ENCODE peak calls at places on chromosomes 1 and 21, in ten cellular contexts. P, C, N, W, Z, O, X, S, B and V are unnamed samples.

GRCh38 chr1:25030674-25031589 is 100.9 kb upstream of the RUNX3 start:
- DNase-seq in Z (no peak), S (peak; percentile 86), N (no peak), B (no peak), O (no peak), P (no peak), C (peak; percentile 66), X (no peak), W (peak; percentile 84), V (no peak)

GRCh38 chr1:231663211-231663792 is 36.7 kb downstream of the DISC1 start:
- DNase-seq in W (peak; percentile 91), X (no peak), O (no peak), C (no peak), Z (no peak), P (no peak), S (no peak), B (no peak), N (peak; percentile 34), V (no peak)

GRCh38 chr1:83509229-83509870 is 489.6 kb downstream of the TTLL7 start:
- DNase-seq in X (no peak), W (no peak), B (no peak), S (no peak), O (no peak), N (no peak), Z (no peak), P (no peak), C (no peak), V (no peak)

GRCh38 chr1:220129479-220130210 is 35.7 kb downstream of the IARS2 start:
- DNase-seq in Z (no peak), O (no peak), W (no peak), N (no peak), X (no peak), S (no peak), P (no peak), B (no peak), C (no peak), V (no peak)

GRCh38 chr1:216686860-216687545 is 36.2 kb downstream of the ESRRG start:
- DNase-seq in O (no peak), X (no peak), C (no peak), P (no peak), S (no peak), Z (no peak), W (no peak), N (no peak), B (no peak), V (no peak)

GRCh38 chr1:232596666-232597303 is 33.1 kb downstream of the SIPA1L2 start:
- DNase-seq in B (no peak), X (no peak), C (no peak), S (no peak), P (no peak), N (no peak), O (no peak), W (no peak), Z (no peak), V (no peak)

GRCh38 chr1:154349121-154349520 is 23.8 kb downstream of the ATP8B2 start:
- DNase-seq in X (no peak), B (no peak), W (no peak), S (no peak), N (no peak), Z (no peak), P (no peak), C (no peak), O (no peak), V (no peak)

GRCh38 chr21:44405948-44406872 is 49.1 kb upstream of the LRRC3 start:
- DNase-seq in X (no peak), N (no peak), W (no peak), O (peak; percentile 22), C (no peak), P (no peak), Z (no peak), B (no peak), S (no peak), V (peak; percentile 14)

GRCh38 chr21:34743831-34744230 is 75.0 kb downstream of the CLIC6 start:
- DNase-seq in B (peak; percentile 49), N (peak; percentile 52), C (no peak), X (peak; percentile 76), S (no peak), O (peak; percentile 43), P (no peak), W (no peak), Z (no peak), V (no peak)

GRCh38 chr1:47992720-47993119 is 4.5 kb downstream of the TRABD2B start:
- DNase-seq in P (no peak), S (no peak), B (no peak), C (no peak), Z (no peak), O (no peak), X (peak; percentile 63), N (no peak), W (no peak), V (no peak)

GRCh38 chr1:97433094-97433493 is 487.7 kb downstream of the DPYD start:
- DNase-seq in B (no peak), O (no peak), S (no peak), Z (no peak), X (no peak), P (no peak), N (no peak), C (no peak), W (no peak), V (no peak)

GRCh38 chr1:17195731-17196130 is 9.2 kb upstream of the PADI1 start:
- DNase-seq in B (no peak), X (no peak), N (no peak), P (no peak), O (no peak), C (no peak), Z (no peak), W (no peak), S (no peak), V (no peak)

GRCh38 chr1:51916587-51917405 is 38.3 kb upstream of the NRDC start:
- DNase-seq in W (no peak), O (no peak), S (no peak), N (peak; percentile 53), C (no peak), Z (no peak), B (no peak), X (no peak), P (no peak), V (peak; percentile 43)

GRCh38 chr1:10529096-10529495 is 54.3 kb downstream of the PEX14 start:
- DNase-seq in P (no peak), X (no peak), B (no peak), W (no peak), C (no peak), O (no peak), S (no peak), Z (no peak), N (no peak), V (no peak)

GRCh38 chr21:25691931-25692330 is 42.8 kb downstream of the ATP5PF start:
- DNase-seq in W (no peak), Z (no peak), S (no peak), O (no peak), X (no peak), C (no peak), P (no peak), B (no peak), N (no peak), V (no peak)

GRCh38 chr1:65255088-65256050 is 54.0 kb upstream of the DNAJC6 start:
- DNase-seq in O (no peak), X (no peak), P (no peak), Z (no peak), W (peak; percentile 1), S (no peak), B (no peak), C (no peak), N (no peak), V (no peak)

DNA sequence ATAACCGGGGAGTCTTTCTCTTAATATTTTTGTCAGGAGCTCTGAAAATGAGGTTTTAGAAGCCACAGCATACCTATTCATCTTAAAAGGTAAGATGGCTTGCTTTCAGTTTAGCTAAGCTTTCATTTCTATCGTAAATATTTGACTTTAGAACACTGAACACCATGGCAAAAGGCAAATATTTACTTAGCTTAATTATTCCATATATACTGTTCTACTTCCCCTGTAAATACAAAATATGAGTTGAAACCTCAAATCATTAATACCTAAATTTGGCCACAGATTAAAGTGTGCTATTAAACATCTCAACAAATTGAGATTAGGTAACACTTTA is 136.2 kb downstream of the RERE start:
- DNase-seq in B (no peak), N (no peak), Z (no peak), W (no peak), S (no peak), X (no peak), C (no peak), O (no peak), P (no peak), V (no peak)
- H3K4me3 ChIP-seq in B (peak overlapping the region; percentile 13), N (no peak overlapping the region), Z (no peak overlapping the region), W (no peak overlapping the region), S (peak overlapping the region; percentile 28), X (no peak overlapping the region), C (no peak overlapping the region), O (peak overlapping the region; percentile 1), P (no peak overlapping the region), V (no peak overlapping the region)

DNA sequence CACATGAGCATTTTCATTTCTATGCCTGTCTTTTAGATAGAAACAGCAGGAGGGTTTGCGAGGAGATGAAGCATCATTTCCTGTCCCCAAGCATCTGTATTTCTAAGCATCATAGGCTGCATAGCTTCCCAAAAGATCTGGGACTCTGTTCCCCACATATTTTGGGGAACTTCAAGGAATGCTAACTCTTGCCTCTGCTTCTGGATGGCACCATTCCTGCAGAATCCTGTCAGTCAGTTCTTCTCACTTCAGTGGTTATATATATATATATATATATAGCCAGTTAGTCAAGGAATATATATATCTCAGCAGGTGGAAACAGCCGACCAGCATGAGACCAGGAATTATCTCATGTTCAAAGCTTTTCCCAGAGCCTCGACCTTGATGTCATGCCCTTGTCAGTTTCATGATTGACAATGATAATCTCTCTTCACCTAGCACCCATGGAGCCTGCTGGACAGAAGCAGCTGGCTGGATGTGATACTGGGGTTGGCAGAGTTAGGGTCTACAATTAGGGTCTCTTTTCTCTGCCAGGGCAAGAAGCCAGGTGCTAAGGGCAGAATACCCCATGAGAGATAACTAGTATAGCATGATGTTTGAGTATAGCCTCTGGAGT is 2.4 kb downstream of the PFKFB2 start:
- DNase-seq in C (no peak), N (no peak), P (no peak), S (no peak), B (no peak), W (no peak), Z (no peak), X (no peak), O (no peak), V (no peak)
- H3K4me3 ChIP-seq in C (no peak overlapping the region), N (no peak overlapping the region), P (no peak overlapping the region), S (no peak overlapping the region), B (no peak overlapping the region), W (no peak overlapping the region), Z (no peak overlapping the region), X (no peak overlapping the region), O (peak overlapping the region; percentile 60), V (no peak overlapping the region)

GRCh38 chr1:180353930-180354329 is 123.9 kb downstream of the LHX4 start:
- DNase-seq in Z (no peak), W (no peak), O (no peak), B (no peak), S (no peak), C (no peak), X (no peak), N (no peak), P (no peak), V (peak; percentile 2)
- H3K4me3 ChIP-seq in Z (no peak overlapping the region), W (no peak overlapping the region), O (no peak overlapping the region), B (no peak overlapping the region), S (no peak overlapping the region), C (no peak overlapping the region), X (no peak overlapping the region), N (no peak overlapping the region), P (no peak overlapping the region), V (no peak overlapping the region)

DNA sequence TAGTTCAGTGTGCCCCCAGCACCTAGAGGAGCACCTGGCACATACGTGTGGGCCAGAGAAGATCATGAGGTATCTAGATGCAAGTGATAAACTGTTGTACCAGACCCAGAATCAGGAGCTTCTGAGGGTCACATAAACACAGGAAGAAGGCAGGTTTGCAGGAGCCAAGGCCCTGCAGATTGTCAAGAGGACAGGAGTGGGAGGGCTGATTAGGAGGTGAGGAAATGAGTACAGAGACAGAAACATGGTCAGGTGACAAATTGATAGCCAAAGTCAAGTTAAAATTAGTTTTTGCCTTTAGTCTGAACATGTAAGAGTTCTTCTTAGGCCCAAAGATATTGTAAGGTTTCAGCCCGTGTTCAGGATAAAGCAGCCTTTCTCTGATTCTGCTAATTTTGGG is 14.0 kb upstream of the TRAF3IP3 start:
- DNase-seq in N (no peak), X (no peak), C (no peak), Z (no peak), O (no peak), S (no peak), W (no peak), P (no peak), B (no peak), V (no peak)
- H3K4me3 ChIP-seq in N (no peak overlapping the region), X (no peak overlapping the region), C (no peak overlapping the region), Z (no peak overlapping the region), O (no peak overlapping the region), S (no peak overlapping the region), W (no peak overlapping the region), P (no peak overlapping the region), B (no peak overlapping the region), V (no peak overlapping the region)